ENCODE peak calls at places on chromosomes 1 and 21, in eight cellular contexts. T is left kidney, J is stomach, L is anterior cingulate cortex, Y is ELR, N is astrocyte, U is progenitor cell of endocrine pancreas, D is NCI-H2081. S is an unnamed sample.
A peak's percentile ranks its signal among the peaks of the same experiment; 100 is the strongest.

GRCh38 chr1:200296091-200296661 is 113.7 kb downstream of the ZNF281 start:
- DNase-seq in L (no peak), U (no peak), D (peak; percentile 13), T (no peak), J (no peak), Y (no peak), N (no peak), S (peak; percentile 58)

GRCh38 chr1:234093741-234094140 is 189.3 kb downstream of the SLC35F3 start:
- DNase-seq in D (no peak), L (no peak), U (no peak), J (no peak), N (no peak), T (peak; percentile 21), Y (no peak), S (no peak)

GRCh38 chr1:116318897-116319296 is 54.1 kb upstream of the ATP1A1 start:
- DNase-seq in Y (no peak), D (no peak), N (no peak), T (peak; percentile 51), J (no peak), L (no peak), U (no peak), S (no peak)

GRCh38 chr1:226406401-226406881 is 1.5 kb downstream of the PARP1 start:
- DNase-seq in T (peak; percentile 33), N (peak; percentile 29), U (no peak), L (no peak), J (no peak), Y (peak; percentile 68), D (peak; percentile 35), S (peak; percentile 77)

GRCh38 chr1:94253456-94254042 is 16.2 kb upstream of the ARHGAP29 start:
- DNase-seq in U (no peak), T (no peak), N (no peak), J (peak; percentile 62), Y (no peak), D (no peak), L (no peak), S (no peak)

GRCh38 chr1:107551491-107551890 is 410.7 kb downstream of the NTNG1 start:
- DNase-seq in T (no peak), L (no peak), N (peak; percentile 32), U (no peak), D (no peak), Y (no peak), J (no peak), S (no peak)

GRCh38 chr1:210381934-210382333 is 53.2 kb downstream of the HHAT start:
- DNase-seq in L (no peak), D (no peak), Y (no peak), U (no peak), J (no peak), N (no peak), T (no peak), S (no peak)

GRCh38 chr1:152162826-152163463 is 3.9 kb upstream of the RPTN start:
- DNase-seq in D (no peak), Y (peak; percentile 93), N (peak; percentile 93), J (no peak), U (no peak), T (no peak), L (no peak), S (peak; percentile 97)

GRCh38 chr1:241007668-241008067 is 349.3 kb downstream of the RGS7 start:
- DNase-seq in D (no peak), T (no peak), J (no peak), Y (no peak), U (no peak), N (no peak), L (no peak), S (no peak)

GRCh38 chr21:18443686-18444085 is 40.1 kb upstream of the TMPRSS15 start:
- DNase-seq in Y (no peak), J (no peak), N (no peak), D (peak; percentile 87), U (no peak), L (no peak), T (no peak), S (no peak)

GRCh38 chr1:239861985-239862384 is 229.7 kb upstream of the FMN2 start:
- DNase-seq in L (no peak), Y (no peak), J (no peak), U (no peak), T (no peak), N (no peak), D (no peak), S (no peak)

GRCh38 chr21:33587792-33588484 is 546 bp downstream of the DONSON start:
- DNase-seq in L (peak; percentile 32), D (peak; percentile 27), Y (peak; percentile 62), N (peak; percentile 7), T (peak; percentile 75), U (peak; percentile 12), J (peak; percentile 34), S (no peak)

GRCh38 chr1:240426056-240426455 is 185.9 kb downstream of the GREM2 start:
- DNase-seq in L (no peak), T (no peak), J (no peak), D (no peak), N (peak; percentile 20), Y (no peak), U (no peak), S (no peak)

GRCh38 chr1:235011599-235012435 is 116.8 kb downstream of the TOMM20 start:
- DNase-seq in N (peak; percentile 100), L (no peak), Y (peak; percentile 100), T (peak; percentile 70), J (peak; percentile 64), U (no peak), D (no peak), S (peak; percentile 99)

GRCh38 chr1:203407301-203407700 is 56.4 kb upstream of the FMOD start:
- DNase-seq in J (no peak), T (no peak), N (no peak), L (no peak), U (no peak), Y (no peak), D (no peak), S (no peak)

S was measured in renal cortical epithelial cell.